ENCODE peak calls at places on chromosome 21, in five cellular contexts. I, E, L, F and H are unnamed samples. For H3K9me3 and H3K27me3, the result is how much of the 10 kb centered on the place peaks cover.

GRCh38 chr21:26849428-26850115 is 4.4 kb upstream of the ADAMTS1 start:
- DNase-seq in I (no peak), E (no peak), L (peak), F (peak), H (no peak)

GRCh38 chr21:28325618-28326017 is 667.1 kb downstream of the LTN1 start:
- DNase-seq in I (no peak), E (no peak), L (no peak), F (no peak), H (no peak)

GRCh38 chr21:33731447-33731846 is 89.1 kb downstream of the ITSN1 start:
- DNase-seq in I (no peak), E (no peak), L (no peak), F (no peak), H (no peak)

GRCh38 chr21:21384977-21385376 is 386.8 kb downstream of the NCAM2 start:
- DNase-seq in I (no peak), E (no peak), L (no peak), F (no peak), H (no peak)

GRCh38 chr21:30351534-30351933 is 3.1 kb upstream of the KRTAP23-1 start:
- DNase-seq in I (no peak), E (no peak), L (no peak), F (no peak), H (no peak)

GRCh38 chr21:32771134-32771523 is 426 bp downstream of the PAXBP1 start:
- DNase-seq in I (peak), E (peak), L (no peak), F (peak), H (peak)

GRCh38 chr21:37873655-37874054 is 42.6 kb downstream of the KCNJ6 start:
- DNase-seq in I (no peak), E (no peak), L (no peak), F (no peak), H (no peak)

GRCh38 chr21:43340491-43341348 is 86.2 kb downstream of the SIK1 start:
- DNase-seq in I (no peak), E (no peak), L (no peak), F (no peak), H (peak)

GRCh38 chr21:25750085-25750484 is 15.3 kb downstream of the GABPA start:
- DNase-seq in I (no peak), E (no peak), L (no peak), F (no peak), H (no peak)

GRCh38 chr21:34701726-34702125 is 32.9 kb downstream of the CLIC6 start:
- DNase-seq in I (peak), E (no peak), L (no peak), F (no peak), H (no peak)

GRCh38 chr21:34336756-34337391 is 26.9 kb upstream of the KCNE2 start:
- DNase-seq in I (peak), E (no peak), L (no peak), F (no peak), H (no peak)

GRCh38 chr21:33682992-33683627 is 40.8 kb downstream of the ITSN1 start:
- DNase-seq in I (peak), E (no peak), L (no peak), F (no peak), H (peak)

GRCh38 chr21:43653626-43654025 is 5.7 kb downstream of the HSF2BP start:
- DNase-seq in I (no peak), E (no peak), L (no peak), F (no peak), H (no peak)

GRCh38 chr21:18743523-18743922 is 339.9 kb upstream of the TMPRSS15 start:
- DNase-seq in I (peak), E (no peak), L (no peak), F (no peak), H (no peak)

GRCh38 chr21:35051287-35051818 is 2.3 kb upstream of the RUNX1 start:
- DNase-seq in I (peak), E (peak), L (peak), F (peak), H (peak)

GRCh38 chr21:32135401-32136363 is 143.2 kb downstream of the MIS18A start:
- DNase-seq in I (no peak), E (no peak), L (no peak), F (no peak), H (peak)

GRCh38 chr21:14617836-14618235 is 71.7 kb upstream of the SAMSN1 start:
- DNase-seq in I (no peak), E (no peak), L (no peak), F (no peak), H (no peak)

GRCh38 chr21:43188712-43189151 is 19.9 kb downstream of the CRYAA start:
- DNase-seq in I (no peak), E (peak), L (no peak), F (peak), H (peak)

GRCh38 chr21:34734696-34735095 is 65.9 kb downstream of the CLIC6 start:
- DNase-seq in I (peak), E (no peak), L (no peak), F (no peak), H (no peak)

GRCh38 chr21:16102113-16102512 is 372.3 kb downstream of the USP25 start:
- DNase-seq in I (no peak), E (no peak), L (no peak), F (no peak), H (no peak)

GRCh38 chr21:32844653-32845443 is 73.3 kb upstream of the PAXBP1 start:
- DNase-seq in I (peak), E (no peak), L (no peak), F (no peak), H (peak)

GRCh38 chr21:33196956-33197374 is 32.8 kb upstream of the IFNAR2 start:
- DNase-seq in I (peak), E (peak), L (peak), F (peak), H (peak)

DNA sequence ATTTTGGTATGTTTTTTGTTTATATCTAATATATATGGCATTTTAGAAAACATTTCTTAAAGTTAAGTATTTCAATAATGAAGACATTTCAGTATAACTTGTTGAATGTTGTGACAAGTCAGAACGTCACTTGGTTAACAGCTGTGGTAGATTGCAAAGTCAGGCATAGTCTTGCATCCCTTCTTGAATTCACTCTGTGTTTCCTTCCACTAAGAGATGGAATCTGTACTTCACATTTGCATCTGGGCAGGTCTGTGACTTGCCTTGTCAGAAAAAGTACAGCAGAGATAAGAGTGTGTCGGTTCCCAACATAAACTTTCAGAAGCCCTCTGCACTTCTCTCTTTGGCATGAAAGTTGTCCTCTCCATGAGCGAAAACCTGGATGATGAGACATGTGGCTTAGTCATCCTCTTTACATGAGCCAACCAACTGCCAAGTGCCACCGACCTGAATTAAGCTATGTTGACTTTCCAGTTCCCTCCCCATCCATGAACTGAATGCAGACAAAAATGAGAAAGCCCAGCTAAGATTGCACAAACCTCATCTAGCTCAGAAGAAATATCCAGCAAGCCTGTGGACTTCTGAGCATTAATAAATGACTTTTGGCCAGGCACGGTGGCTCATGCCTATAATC is 1730.2 kb downstream of the MRPL39 start:
- DNase-seq in I (no peak), E (no peak), L (no peak), F (no peak), H (no peak)
- H3K9me3 ChIP-seq in I (under half), E (under half), L (under half), F (under half), H (under half)

GRCh38 chr21:39430016-39430415 is 15.6 kb downstream of the LCA5L start:
- DNase-seq in I (no peak), E (no peak), L (no peak), F (no peak), H (no peak)
- H3K4me3 ChIP-seq in I (no peak), E (no peak), L (no peak), F (no peak), H (no peak)

GRCh38 chr21:44927259-44927586 is 6.5 kb upstream of the ITGB2 start:
- DNase-seq in I (no peak), E (no peak), L (no peak), F (no peak), H (no peak)

GRCh38 chr21:44926364-44927101 is 5.8 kb upstream of the ITGB2 start:
- DNase-seq in I (no peak), E (peak), L (peak), F (peak), H (no peak)

GRCh38 chr21:44929799-44930542 is 9.3 kb upstream of the ITGB2 start:
- DNase-seq in I (no peak), E (no peak), L (no peak), F (peak), H (no peak)

GRCh38 chr21:44929242-44929798 is 8.6 kb upstream of the ITGB2 start:
- DNase-seq in I (no peak), E (no peak), L (no peak), F (no peak), H (no peak)

DNA sequence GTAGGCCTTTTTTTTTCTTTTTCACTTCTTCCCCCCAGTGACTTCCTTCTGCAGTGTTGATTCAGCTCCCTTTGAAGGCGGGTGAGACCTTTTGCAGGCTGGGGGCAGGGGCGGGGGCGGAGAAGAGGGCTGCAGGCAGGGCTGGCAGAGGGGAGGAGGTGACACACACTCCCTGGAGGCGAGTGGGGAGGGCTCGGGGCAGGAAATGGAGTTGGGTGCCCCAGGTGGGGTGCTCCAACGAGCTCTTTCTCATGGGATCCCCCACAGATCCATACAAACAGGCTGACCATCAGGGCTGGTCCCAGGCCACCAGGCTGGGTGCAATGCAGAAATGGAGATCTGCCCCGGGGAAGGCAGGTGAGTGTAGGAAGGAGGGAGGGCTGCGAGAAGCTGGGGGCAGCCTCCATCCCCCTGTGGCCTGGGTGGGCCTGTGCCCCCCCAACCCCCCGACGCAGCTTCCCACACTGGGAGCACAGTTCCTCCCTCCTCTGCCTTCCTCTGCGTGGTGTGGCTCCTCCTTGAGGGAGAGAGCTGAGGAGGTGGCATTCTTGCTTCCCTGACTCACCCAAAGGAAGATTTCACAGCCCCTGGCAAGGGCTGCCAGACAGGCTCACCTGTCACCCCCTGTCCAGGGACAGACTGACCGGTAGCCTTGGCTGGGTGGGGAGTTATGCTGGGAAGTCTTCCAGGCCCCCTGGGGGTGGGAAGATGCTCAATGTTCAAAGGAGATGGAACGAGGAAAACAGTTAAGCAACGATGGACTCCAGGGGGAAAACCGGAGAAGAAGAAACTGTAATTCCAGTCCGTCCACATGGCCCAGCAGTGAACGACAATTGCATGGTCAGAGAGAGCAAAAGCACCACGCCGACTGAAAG is 7.1 kb upstream of the ITGB2 start:
- DNase-seq in I (peak), E (peak), L (peak), F (peak), H (peak)
- H3K27me3 ChIP-seq in I (under half), E (under half), L (under half), F (under half), H (under half)

GRCh38 chr21:38887062-38887686 is 81.4 kb downstream of the ETS2 start:
- DNase-seq in I (no peak), E (no peak), L (no peak), F (no peak), H (no peak)

GRCh38 chr21:38888956-38889605 is 83.4 kb downstream of the ETS2 start:
- DNase-seq in I (no peak), E (no peak), L (no peak), F (no peak), H (no peak)

GRCh38 chr21:38883142-38883541 is 77.4 kb downstream of the ETS2 start:
- DNase-seq in I (no peak), E (no peak), L (no peak), F (no peak), H (no peak)

DNA sequence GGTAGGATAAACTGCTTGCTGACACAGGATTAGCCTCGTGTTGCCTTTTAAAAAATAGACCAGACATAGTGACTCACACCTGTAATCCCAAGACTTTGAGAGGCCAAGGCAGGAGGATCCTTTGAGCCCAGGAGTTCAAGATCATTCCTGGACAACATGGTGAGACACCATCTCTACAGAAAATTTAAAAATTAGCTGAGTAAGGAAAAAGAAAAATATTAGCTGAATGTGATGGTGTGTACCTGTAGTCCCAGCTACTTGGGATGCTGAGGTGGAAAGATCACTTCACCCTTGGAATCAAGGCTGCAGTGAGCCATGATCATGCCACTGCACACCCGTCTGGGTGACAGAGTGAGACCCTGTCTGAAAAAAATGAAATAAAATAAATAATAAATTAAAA is 82.0 kb downstream of the ETS2 start:
- DNase-seq in I (no peak), E (no peak), L (no peak), F (no peak), H (no peak)
- H3K9me3 ChIP-seq in I (under half), E (under half), L (under half), F (under half), H (under half)

GRCh38 chr21:17451364-17451869 is 61.4 kb upstream of the CXADR start:
- DNase-seq in I (peak), E (no peak), L (no peak), F (peak), H (peak)
- H3K4me3 ChIP-seq in I (no peak), E (no peak), L (no peak), F (no peak), H (no peak)

GRCh38 chr21:44702973-44703730 is 6.2 kb downstream of the KRTAP10-12 start:
- DNase-seq in I (no peak), E (no peak), L (no peak), F (no peak), H (no peak)
- H3K27me3 ChIP-seq in I (under half), E (under half), L (under half), F (under half), H (under half)

GRCh38 chr21:41228492-41228891 is 60.5 kb downstream of the BACE2 start:
- DNase-seq in I (no peak), E (no peak), L (no peak), F (no peak), H (no peak)
- H3K9me3 ChIP-seq in I (under half), E (under half), L (under half), F (under half), H (under half)

DNA sequence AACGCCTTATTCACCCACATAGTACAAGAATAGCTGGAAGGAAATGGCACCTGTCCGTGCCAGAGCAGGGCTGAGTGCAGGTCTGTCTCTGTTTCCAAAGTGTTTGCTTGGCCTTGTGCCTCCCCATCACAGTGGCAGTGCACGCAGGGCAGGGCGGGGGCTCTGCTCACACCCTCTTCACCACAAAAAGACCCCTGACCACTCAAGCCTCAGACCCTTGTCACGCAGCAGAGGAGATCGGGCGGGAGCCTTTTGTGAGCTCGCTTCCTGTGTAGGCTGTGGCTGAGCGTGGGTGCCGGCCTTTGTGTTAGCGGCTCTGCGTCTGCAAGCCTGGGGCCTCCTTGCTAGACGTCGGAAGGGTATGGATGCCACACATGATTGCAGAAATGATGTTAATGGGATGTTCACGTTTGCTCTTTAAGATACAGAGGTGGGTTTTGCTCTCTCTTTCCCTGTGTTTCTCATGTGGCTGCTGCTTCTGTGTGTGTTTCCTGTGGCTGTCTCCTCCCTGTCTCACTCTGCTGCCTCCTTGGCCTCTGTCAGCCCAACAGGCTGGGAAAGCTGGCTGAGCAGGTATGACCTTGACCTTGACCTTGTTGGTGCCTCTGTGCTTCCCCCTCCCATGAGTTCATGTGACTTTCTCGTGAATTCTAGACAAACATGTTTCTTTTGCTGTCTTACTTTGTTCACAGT is 45.4 kb downstream of the S100B start:
- DNase-seq in I (no peak), E (peak), L (peak), F (no peak), H (no peak)
- H3K4me3 ChIP-seq in I (no peak), E (no peak), L (peak), F (no peak), H (no peak)

DNA sequence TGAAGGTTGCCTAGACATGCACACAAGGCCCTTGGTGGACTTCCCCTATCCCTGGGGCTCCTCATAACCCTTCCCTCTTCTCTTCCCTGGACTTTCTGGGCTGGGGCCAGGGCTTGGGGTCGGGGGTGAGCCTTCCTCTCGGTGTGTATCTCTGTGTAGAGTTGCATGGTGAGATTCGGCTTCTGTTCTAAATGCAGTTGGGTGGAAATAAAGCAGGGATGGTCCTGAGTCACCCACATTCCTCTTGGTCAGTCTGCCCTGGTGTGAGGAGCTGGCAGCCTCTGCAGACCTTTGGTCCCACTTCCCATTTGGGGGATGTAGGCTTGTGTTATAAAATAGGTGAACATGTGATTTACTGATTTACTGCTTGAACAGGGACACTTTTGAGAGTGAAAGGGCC is 38.0 kb downstream of the ADARB1 start:
- DNase-seq in I (no peak), E (no peak), L (no peak), F (no peak), H (no peak)
- H3K27me3 ChIP-seq in I (under half), E (under half), L (under half), F (under half), H (under half)